ENCODE peak calls at places on chromosomes 13 and 19, in five cellular contexts. H is A549, Z is SK-N-SH, U is GM12878, J is K562. Q is an unnamed sample.

GRCh38 chr19:10095622-10095947 is 6.9 kb downstream of the ANGPTL6 start:
- DNase-seq in U (no peak), H (no peak), J (no peak), Z (no peak), Q (no peak)

GRCh38 chr13:25468330-25469178 is 96.8 kb downstream of the ATP8A2 start:
- DNase-seq in H (peak; percentile 15), J (peak; percentile 71), U (no peak), Z (peak; percentile 94), Q (no peak)

GRCh38 chr19:51150627-51151026 is 8.5 kb downstream of the SIGLEC7 start:
- DNase-seq in J (no peak), H (no peak), U (no peak), Z (no peak), Q (no peak)

GRCh38 chr19:18481505-18482222 is 40.2 kb downstream of the ELL start:
- DNase-seq in Z (no peak), H (no peak), U (no peak), J (peak; percentile 53), Q (no peak)

GRCh38 chr13:30486230-30487074 is 20.7 kb upstream of the HMGB1 start:
- DNase-seq in U (no peak), Z (no peak), H (no peak), J (no peak), Q (no peak)

GRCh38 chr19:15353908-15354307 is 21.6 kb upstream of the BRD4 start:
- DNase-seq in J (no peak), U (no peak), H (no peak), Z (no peak), Q (no peak)

GRCh38 chr19:16496613-16496983 is 404 bp downstream of the C19orf44 start:
- DNase-seq in Z (no peak), H (no peak), J (peak; percentile 51), U (no peak), Q (peak; percentile 44)

GRCh38 chr13:31878495-31878894 is 139.2 kb downstream of the RXFP2 start:
- DNase-seq in J (no peak), Z (no peak), H (no peak), U (no peak), Q (no peak)

GRCh38 chr13:84279166-84279565 is 396.9 kb upstream of the SLITRK1 start:
- DNase-seq in U (no peak), Z (no peak), H (no peak), J (no peak), Q (peak; percentile 1)

GRCh38 chr13:33015791-33016323 is 366 bp upstream of the KL start:
- DNase-seq in Z (no peak), U (no peak), J (no peak), H (no peak), Q (no peak)

GRCh38 chr19:10464456-10464855 is 38.7 kb downstream of the KEAP1 start:
- DNase-seq in J (no peak), Z (no peak), U (no peak), H (no peak), Q (no peak)

GRCh38 chr13:52797176-52797575 is 51.3 kb downstream of the PCDH8 start:
- DNase-seq in H (no peak), Z (no peak), J (no peak), U (no peak), Q (no peak)

GRCh38 chr13:99800951-99801350 is 170.6 kb downstream of the ZIC5 start:
- DNase-seq in J (no peak), Z (no peak), U (no peak), H (no peak), Q (no peak)

GRCh38 chr19:46386151-46386550 is 27.2 kb downstream of the CCDC8 start:
- DNase-seq in J (no peak), H (no peak), Z (no peak), U (no peak), Q (no peak)

GRCh38 chr19:12868540-12869112 is 12.6 kb downstream of the DNASE2 start:
- DNase-seq in U (no peak), Z (peak; percentile 63), J (peak; percentile 64), H (no peak), Q (no peak)

GRCh38 chr13:85582890-85583289 is 216.3 kb downstream of the SLITRK6 start:
- DNase-seq in H (no peak), J (no peak), Z (no peak), U (no peak), Q (peak; percentile 28)

GRCh38 chr13:91346848-91347211 is 657 bp upstream of the MIR17HG start:
- DNase-seq in U (peak; percentile 25), H (no peak), Z (peak; percentile 21), J (peak; percentile 86), Q (no peak)

GRCh38 chr13:106393776-106394175 is 141.7 kb downstream of the EFNB2 start:
- DNase-seq in J (no peak), Z (no peak), U (no peak), H (no peak), Q (peak; percentile 43)

GRCh38 chr19:16326401-16327130 is 1.9 kb downstream of the KLF2 start:
- DNase-seq in U (no peak), J (no peak), Z (no peak), H (no peak), Q (no peak)

GRCh38 chr19:33671211-33671610 is 49.5 kb downstream of the CHST8 start:
- DNase-seq in H (no peak), J (no peak), Z (no peak), U (no peak), Q (no peak)

GRCh38 chr13:101917475-101917810 is 465.0 kb downstream of the ITGBL1 start:
- DNase-seq in H (no peak), Z (peak; percentile 54), J (no peak), U (no peak), Q (no peak)

GRCh38 chr13:93309886-93310520 is 83.4 kb downstream of the GPC6 start:
- DNase-seq in H (no peak), J (no peak), Z (no peak), U (no peak), Q (peak; percentile 51)

GRCh38 chr19:4083677-4084546 is 17.2 kb upstream of the ZBTB7A start:
- DNase-seq in U (no peak), Z (no peak), H (no peak), J (peak; percentile 62), Q (no peak)

GRCh38 chr19:44988896-44989563 is 12.2 kb upstream of the RELB start:
- DNase-seq in J (peak; percentile 79), U (no peak), H (peak; percentile 85), Z (peak; percentile 87), Q (peak; percentile 62)

GRCh38 chr19:29699861-29700260 is 15.2 kb downstream of the C19orf12 start:
- DNase-seq in J (no peak), H (no peak), Z (no peak), U (no peak), Q (no peak)

GRCh38 chr19:46193678-46194077 is 35.9 kb upstream of the IGFL1 start:
- DNase-seq in J (no peak), Z (no peak), U (no peak), H (no peak), Q (no peak)

GRCh38 chr13:109208522-109208921 is 577.9 kb downstream of the IRS2 start:
- DNase-seq in J (no peak), Z (no peak), H (no peak), U (no peak), Q (no peak)

GRCh38 chr19:1651061-1651547 is 1.3 kb downstream of the TCF3 start:
- DNase-seq in U (peak; percentile 56), Z (peak; percentile 73), J (peak; percentile 53), H (no peak), Q (peak; percentile 16)
- TF ChIP-seq RCOR1 in U (no peak), Z (no peak), J (no peak), H (no peak), Q (no peak)

GRCh38 chr13:79995334-79995733 is 345.6 kb downstream of the SPRY2 start:
- DNase-seq in J (no peak), Z (no peak), H (no peak), U (no peak), Q (peak; percentile 85)
- TF ChIP-seq RCOR1 in J (no peak), Z (no peak), H (no peak), U (no peak), Q (peak; percentile 55)

GRCh38 chr13:113584870-113585671 is 518 bp downstream of the TFDP1 start:
- DNase-seq in J (peak; percentile 33), U (no peak), Z (peak; percentile 77), H (peak; percentile 19), Q (no peak)
- TF ChIP-seq RCOR1 in J (no peak), U (no peak), Z (no peak), H (no peak), Q (no peak)

GRCh38 chr13:43469791-43470190 is 317.0 kb downstream of the ENOX1 start:
- DNase-seq in Z (no peak), U (no peak), J (no peak), H (no peak), Q (peak; percentile 11)
- TF ChIP-seq RCOR1 in Z (no peak), U (no peak), J (no peak), H (no peak), Q (no peak)

DNA sequence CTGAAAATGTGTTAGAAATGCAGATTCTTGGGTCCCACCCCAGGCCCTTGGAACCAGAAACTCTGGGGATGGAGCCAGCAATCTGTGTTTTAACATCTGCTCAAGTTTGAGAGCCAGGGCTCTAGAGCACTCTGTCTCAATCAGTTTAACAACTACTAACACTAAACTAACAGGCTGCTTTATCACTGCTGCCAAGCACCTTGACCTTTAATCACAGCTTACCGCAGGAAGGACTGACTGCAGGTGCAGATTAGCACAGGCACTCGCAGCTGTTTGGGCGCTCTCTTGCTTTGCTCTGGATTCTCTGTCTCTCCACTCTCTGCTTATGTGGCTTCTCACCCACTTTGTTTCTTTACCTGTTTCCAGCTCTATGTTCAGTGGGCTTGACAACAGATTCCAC is 163.5 kb downstream of the MTUS2 start:
- DNase-seq in J (no peak), U (no peak), H (no peak), Z (no peak), Q (no peak)
- TF ChIP-seq RCOR1 in J (no peak), U (no peak), H (no peak), Z (no peak), Q (no peak)

GRCh38 chr13:68439821-68440220 is 1209.7 kb upstream of the PCDH9 start:
- DNase-seq in Z (no peak), H (no peak), J (no peak), U (no peak), Q (no peak)
- TF ChIP-seq RCOR1 in Z (no peak), H (no peak), J (no peak), U (no peak), Q (no peak)

GRCh38 chr13:110409581-110409992 is 102.5 kb downstream of the COL4A2 start:
- DNase-seq in U (no peak), H (no peak), Z (no peak), J (no peak), Q (peak; percentile 68)
- TF ChIP-seq RCOR1 in U (no peak), H (no peak), Z (no peak), J (no peak), Q (no peak)

GRCh38 chr19:27709496-27709895 is 1503.5 kb downstream of the UQCRFS1 start:
- DNase-seq in H (no peak), J (no peak), Z (no peak), U (no peak), Q (no peak)
- TF ChIP-seq RCOR1 in H (no peak), J (no peak), Z (no peak), U (no peak), Q (no peak)